ENCODE peak calls at places on chromosome 7, in eight cellular contexts. One of them, this sample, is unnamed.

GRCh38 chr7:6640246-6640721 is 3.2 kb downstream of the ZNF316 start:
- DNase-seq in HTR-8/SVneo: no peak
- DNase-seq in heart right ventricle: no peak
- DNase-seq in cerebellar cortex: no peak
- DNase-seq in HCEC 1CT: no peak
- DNase-seq in activated CD4-positive, alpha-beta T cell treated with anti-CD3 and anti-CD28 coated beads for 36 hours: peak
- DNase-seq in EH: peak
- DNase-seq in HFF-Myc: peak
- DNase-seq in this sample: peak

GRCh38 chr7:46089281-46089680 is 168.2 kb upstream of the IGFBP3 start:
- DNase-seq in HTR-8/SVneo: no peak
- DNase-seq in heart right ventricle: no peak
- DNase-seq in cerebellar cortex: no peak
- DNase-seq in HCEC 1CT: peak
- DNase-seq in activated CD4-positive, alpha-beta T cell treated with anti-CD3 and anti-CD28 coated beads for 36 hours: no peak
- DNase-seq in EH: peak
- DNase-seq in HFF-Myc: no peak
- DNase-seq in this sample: peak

GRCh38 chr7:146096994-146097393 is 19.6 kb upstream of the CNTNAP2 start:
- DNase-seq in HTR-8/SVneo: no peak
- DNase-seq in heart right ventricle: no peak
- DNase-seq in cerebellar cortex: no peak
- DNase-seq in HCEC 1CT: peak
- DNase-seq in activated CD4-positive, alpha-beta T cell treated with anti-CD3 and anti-CD28 coated beads for 36 hours: no peak
- DNase-seq in EH: no peak
- DNase-seq in HFF-Myc: no peak
- DNase-seq in this sample: no peak

GRCh38 chr7:13965077-13965476 is 24.4 kb downstream of the ETV1 start:
- DNase-seq in HTR-8/SVneo: no peak
- DNase-seq in heart right ventricle: no peak
- DNase-seq in cerebellar cortex: peak
- DNase-seq in HCEC 1CT: no peak
- DNase-seq in activated CD4-positive, alpha-beta T cell treated with anti-CD3 and anti-CD28 coated beads for 36 hours: no peak
- DNase-seq in EH: no peak
- DNase-seq in HFF-Myc: no peak
- DNase-seq in this sample: no peak

GRCh38 chr7:15709978-15710377 is 23.5 kb upstream of the MEOX2 start:
- DNase-seq in HTR-8/SVneo: no peak
- DNase-seq in heart right ventricle: no peak
- DNase-seq in cerebellar cortex: no peak
- DNase-seq in HCEC 1CT: peak
- DNase-seq in activated CD4-positive, alpha-beta T cell treated with anti-CD3 and anti-CD28 coated beads for 36 hours: no peak
- DNase-seq in EH: no peak
- DNase-seq in HFF-Myc: no peak
- DNase-seq in this sample: peak

GRCh38 chr7:141697211-141697871 is 4.6 kb downstream of the DENND11 start:
- DNase-seq in HTR-8/SVneo: no peak
- DNase-seq in heart right ventricle: no peak
- DNase-seq in cerebellar cortex: peak
- DNase-seq in HCEC 1CT: peak
- DNase-seq in activated CD4-positive, alpha-beta T cell treated with anti-CD3 and anti-CD28 coated beads for 36 hours: no peak
- DNase-seq in EH: peak
- DNase-seq in HFF-Myc: no peak
- DNase-seq in this sample: peak

GRCh38 chr7:26723140-26723539 is 141.2 kb downstream of the SKAP2 start:
- DNase-seq in HTR-8/SVneo: no peak
- DNase-seq in heart right ventricle: no peak
- DNase-seq in cerebellar cortex: no peak
- DNase-seq in HCEC 1CT: no peak
- DNase-seq in activated CD4-positive, alpha-beta T cell treated with anti-CD3 and anti-CD28 coated beads for 36 hours: no peak
- DNase-seq in EH: no peak
- DNase-seq in HFF-Myc: no peak
- DNase-seq in this sample: no peak

GRCh38 chr7:17041324-17041723 is 159.5 kb upstream of the AGR3 start:
- DNase-seq in HTR-8/SVneo: peak
- DNase-seq in heart right ventricle: no peak
- DNase-seq in cerebellar cortex: no peak
- DNase-seq in HCEC 1CT: peak
- DNase-seq in activated CD4-positive, alpha-beta T cell treated with anti-CD3 and anti-CD28 coated beads for 36 hours: no peak
- DNase-seq in EH: peak
- DNase-seq in HFF-Myc: peak
- DNase-seq in this sample: peak

GRCh38 chr7:78141533-78142281 is 343.1 kb downstream of the PHTF2 start:
- DNase-seq in HTR-8/SVneo: no peak
- DNase-seq in heart right ventricle: no peak
- DNase-seq in cerebellar cortex: peak
- DNase-seq in HCEC 1CT: peak
- DNase-seq in activated CD4-positive, alpha-beta T cell treated with anti-CD3 and anti-CD28 coated beads for 36 hours: no peak
- DNase-seq in EH: peak
- DNase-seq in HFF-Myc: peak
- DNase-seq in this sample: peak

GRCh38 chr7:101861223-101861775 is 43.9 kb downstream of the CUX1 start:
- DNase-seq in HTR-8/SVneo: no peak
- DNase-seq in heart right ventricle: no peak
- DNase-seq in cerebellar cortex: no peak
- DNase-seq in HCEC 1CT: no peak
- DNase-seq in activated CD4-positive, alpha-beta T cell treated with anti-CD3 and anti-CD28 coated beads for 36 hours: no peak
- DNase-seq in EH: no peak
- DNase-seq in HFF-Myc: no peak
- DNase-seq in this sample: no peak

This sample was measured in EL.